ENCODE peak calls at places on chromosomes 11 and 22, in four cellular contexts. L, M, P and D are unnamed samples.

GRCh38 chr22:48749555-48750227 is 1078.0 kb downstream of the BRD1 start:
- DNase-seq in L (no peak), M (no peak), P (no peak), D (no peak)

GRCh38 chr11:128472128-128473110 is 114.9 kb downstream of the ETS1 start:
- DNase-seq in L (no peak), M (peak), P (no peak), D (no peak)

GRCh38 chr22:42270512-42271190 is at the start of gene TCF20:
- DNase-seq in L (peak), M (no peak), P (peak), D (peak)

GRCh38 chr11:120995184-120995583 is 28.7 kb upstream of the TBCEL start:
- DNase-seq in L (no peak), M (no peak), P (no peak), D (no peak)

GRCh38 chr22:46674367-46674781 is 54.2 kb downstream of the GRAMD4 start:
- DNase-seq in L (no peak), M (no peak), P (no peak), D (no peak)

GRCh38 chr11:119859684-119860083 is 130.7 kb upstream of the NECTIN1 start:
- DNase-seq in L (no peak), M (no peak), P (no peak), D (no peak)

GRCh38 chr11:99199336-99199735 is 178.6 kb downstream of the CNTN5 start:
- DNase-seq in L (no peak), M (no peak), P (no peak), D (no peak)

GRCh38 chr11:26741036-26741435 is 19.2 kb upstream of the SLC5A12 start:
- DNase-seq in L (no peak), M (no peak), P (no peak), D (no peak)

GRCh38 chr11:43278302-43278956 is 33.4 kb upstream of the API5 start:
- DNase-seq in L (no peak), M (no peak), P (peak), D (peak)

GRCh38 chr22:20117656-20118571 is 888 bp upstream of the TRMT2A start:
- DNase-seq in L (peak), M (no peak), P (no peak), D (no peak)

GRCh38 chr11:124920870-124921609 is 2.0 kb downstream of the HEPN1 start:
- DNase-seq in L (no peak), M (no peak), P (peak), D (peak)

GRCh38 chr11:128572965-128573364 is 14.4 kb downstream of the ETS1 start:
- DNase-seq in L (no peak), M (no peak), P (no peak), D (no peak)

GRCh38 chr22:45253039-45253641 is 12.4 kb upstream of the KIAA0930 start:
- DNase-seq in L (no peak), M (no peak), P (no peak), D (no peak)

GRCh38 chr11:68763926-68764657 is 12.8 kb upstream of the TESMIN start:
- DNase-seq in L (no peak), M (no peak), P (no peak), D (peak)

GRCh38 chr22:26779108-26779507 is 121.7 kb downstream of the MIAT start:
- DNase-seq in L (no peak), M (no peak), P (no peak), D (peak)

GRCh38 chr22:45880732-45881523 is 96.0 kb downstream of the WNT7B start:
- DNase-seq in L (no peak), M (no peak), P (no peak), D (no peak)

GRCh38 chr11:124716596-124716995 is 23.1 kb upstream of the NRGN start:
- DNase-seq in L (no peak), M (no peak), P (no peak), D (no peak)

GRCh38 chr22:38416621-38417251 is 38.3 kb downstream of the KCNJ4 start:
- DNase-seq in L (no peak), M (no peak), P (no peak), D (no peak)

GRCh38 chr22:21819183-21819770 is 48.2 kb downstream of the MAPK1 start:
- DNase-seq in L (peak), M (no peak), P (no peak), D (no peak)

GRCh38 chr11:47332303-47332711 is 20.2 kb downstream of the MYBPC3 start:
- DNase-seq in L (no peak), M (no peak), P (no peak), D (peak)

GRCh38 chr22:27381552-27381951 is 420.0 kb downstream of the MN1 start:
- DNase-seq in L (no peak), M (no peak), P (no peak), D (no peak)

GRCh38 chr22:45565973-45566372 is 63.3 kb downstream of the FBLN1 start:
- DNase-seq in L (no peak), M (no peak), P (no peak), D (no peak)

GRCh38 chr22:18970180-18970947 is 34.3 kb upstream of the PRODH start:
- DNase-seq in L (peak), M (no peak), P (peak), D (peak)

GRCh38 chr22:18968011-18968749 is 32.1 kb upstream of the PRODH start:
- DNase-seq in L (peak), M (no peak), P (peak), D (no peak)

GRCh38 chr22:18962308-18962635 is 26.2 kb upstream of the PRODH start:
- DNase-seq in L (no peak), M (no peak), P (no peak), D (no peak)

GRCh38 chr22:18966748-18967147 is 30.7 kb upstream of the PRODH start:
- DNase-seq in L (no peak), M (no peak), P (no peak), D (no peak)

GRCh38 chr22:18965526-18966421 is 29.7 kb upstream of the PRODH start:
- DNase-seq in L (no peak), M (no peak), P (no peak), D (no peak)
- TF ChIP-seq MAX in L (no peak), M (no peak), P (no peak), D (no peak)

GRCh38 chr11:134763030-134763388 is 351.0 kb upstream of the B3GAT1 start:
- DNase-seq in L (no peak), M (no peak), P (no peak), D (peak)
- H3K9ac ChIP-seq in L (no peak), M (no peak), P (no peak), D (no peak)

GRCh38 chr11:41720761-41721160 is 261.3 kb upstream of the LRRC4C start:
- DNase-seq in L (no peak), M (no peak), P (no peak), D (no peak)

GRCh38 chr11:41714101-41714500 is 254.6 kb upstream of the LRRC4C start:
- DNase-seq in L (no peak), M (no peak), P (no peak), D (no peak)

DNA sequence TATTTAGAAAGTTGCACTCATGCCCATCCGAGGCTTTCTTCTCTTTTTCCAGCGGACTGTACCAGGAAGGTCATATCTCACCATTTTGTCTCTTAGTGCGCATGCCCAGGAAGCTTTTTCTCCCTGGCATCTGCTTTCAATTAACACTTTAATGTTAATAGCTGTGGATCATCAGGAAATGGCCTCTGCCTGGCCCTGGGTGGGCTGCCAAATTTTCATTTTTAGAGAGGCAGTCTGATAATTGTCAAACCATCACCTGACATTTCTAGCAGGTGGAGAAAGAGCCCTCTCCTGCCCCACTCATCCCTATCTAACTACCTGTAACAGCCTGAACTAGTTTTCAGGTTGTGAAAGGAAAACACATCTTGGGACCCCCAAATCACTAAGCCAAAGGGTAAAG is 257.4 kb upstream of the LRRC4C start:
- DNase-seq in L (no peak), M (no peak), P (no peak), D (peak)
- TF ChIP-seq NRF1 in L (peak), M (no peak), P (no peak), D (peak)

GRCh38 chr11:103862049-103862826 is 174.2 kb upstream of the DDI1 start:
- DNase-seq in L (no peak), M (no peak), P (no peak), D (no peak)
- TF ChIP-seq MAX in L (no peak), M (no peak), P (no peak), D (no peak)

GRCh38 chr11:65064847-65065240 is 6.5 kb upstream of the NAALADL1 start:
- DNase-seq in L (no peak), M (no peak), P (no peak), D (no peak)

GRCh38 chr11:65065898-65066297 is 7.5 kb upstream of the NAALADL1 start:
- DNase-seq in L (peak), M (no peak), P (no peak), D (peak)

GRCh38 chr11:65066315-65066714 is 8.0 kb upstream of the NAALADL1 start:
- DNase-seq in L (no peak), M (no peak), P (no peak), D (no peak)

GRCh38 chr11:65067446-65067845 is 9.1 kb upstream of the NAALADL1 start:
- DNase-seq in L (no peak), M (no peak), P (no peak), D (no peak)

GRCh38 chr11:65066805-65067291 is 8.5 kb upstream of the NAALADL1 start:
- DNase-seq in L (no peak), M (no peak), P (peak), D (no peak)
- H3K9ac ChIP-seq in L (no peak), M (no peak), P (no peak), D (no peak)

GRCh38 chr11:44506375-44507016 is 59.0 kb upstream of the CD82 start:
- DNase-seq in L (no peak), M (no peak), P (no peak), D (no peak)

GRCh38 chr11:44507491-44507890 is 58.0 kb upstream of the CD82 start:
- DNase-seq in L (no peak), M (no peak), P (no peak), D (no peak)

GRCh38 chr11:44507896-44508440 is 57.5 kb upstream of the CD82 start:
- DNase-seq in L (no peak), M (no peak), P (no peak), D (no peak)

GRCh38 chr11:44502506-44502905 is 63.0 kb upstream of the CD82 start:
- DNase-seq in L (no peak), M (no peak), P (no peak), D (no peak)

DNA sequence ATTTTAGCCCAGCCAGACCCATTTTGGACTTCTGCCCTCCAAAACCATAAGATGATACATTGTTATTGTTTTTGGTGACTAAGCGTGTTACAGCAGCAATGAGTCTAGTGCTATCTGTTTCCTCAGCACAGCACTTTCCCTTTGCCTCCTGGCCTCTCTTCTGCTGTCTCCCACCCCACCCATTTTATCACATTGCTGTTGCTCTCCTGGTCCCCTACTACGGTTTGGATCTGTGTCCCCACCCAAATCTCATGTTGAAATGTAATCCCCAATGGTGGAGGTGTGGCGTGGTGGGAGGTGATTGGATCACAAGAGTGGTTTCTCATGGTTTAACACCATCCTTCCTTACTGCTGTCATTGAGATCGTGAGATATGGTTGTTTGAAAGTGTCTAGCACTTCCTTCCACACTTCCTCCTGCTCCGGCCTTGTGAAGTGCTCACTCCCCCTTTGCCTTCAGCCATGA is 59.8 kb upstream of the CD82 start:
- DNase-seq in L (no peak), M (no peak), P (no peak), D (no peak)
- TF ChIP-seq NRF1 in L (no peak), M (no peak), P (no peak), D (no peak)

DNA sequence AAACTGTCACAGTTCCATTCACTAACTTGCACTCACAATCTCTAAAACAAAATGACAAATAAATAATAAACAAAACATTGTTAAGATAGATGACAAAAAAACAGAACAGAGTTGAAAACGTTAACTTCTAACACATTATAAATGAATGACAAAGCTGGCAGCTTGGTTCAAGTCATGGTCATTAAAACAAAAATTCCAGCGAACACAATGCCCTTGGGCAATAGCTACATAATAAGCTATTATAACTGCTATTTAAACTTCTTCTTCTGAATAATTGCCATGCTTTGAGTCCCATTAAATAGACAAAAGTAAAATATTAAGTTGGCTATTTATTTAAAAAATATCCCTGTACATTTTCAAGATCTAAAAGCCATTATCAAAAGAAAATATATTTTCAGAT is 54.7 kb downstream of the PICALM start:
- DNase-seq in L (no peak), M (no peak), P (no peak), D (no peak)
- TF ChIP-seq MAX in L (no peak), M (no peak), P (no peak), D (no peak)

DNA sequence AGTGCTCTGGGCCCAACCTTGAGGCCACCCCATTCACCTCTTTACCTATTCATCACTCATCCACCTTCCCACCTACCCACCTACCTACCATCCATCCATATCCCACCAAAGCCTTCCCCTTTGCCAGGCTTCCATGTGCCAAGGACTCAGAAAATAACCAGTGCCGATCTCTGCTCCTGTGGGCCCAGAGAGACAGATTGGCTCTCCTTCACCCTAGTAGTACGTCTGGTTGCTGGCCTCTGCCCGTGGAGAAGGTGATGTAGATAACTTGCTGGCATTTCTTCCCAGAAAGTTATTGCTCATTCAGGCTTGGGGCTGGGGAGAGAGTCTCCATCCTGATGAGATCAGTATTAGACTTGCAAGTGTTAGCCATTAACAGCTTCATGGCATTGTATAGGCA is 45.2 kb downstream of the NEU3 start:
- DNase-seq in L (no peak), M (no peak), P (peak), D (no peak)
- H3K9ac ChIP-seq in L (no peak), M (no peak), P (no peak), D (no peak)